ENCODE peak calls at places on chromosomes 16 and 17, in five cellular contexts. C is heart left ventricle, M is A549, Y is colonic mucosa, H is thyroid gland. X is an unnamed sample. For H3K4me1, the result is how much of the 10 kb centered on the place peaks cover.

GRCh38 chr16:65884018-65884417 is 482.5 kb upstream of the CDH5 start:
- DNase-seq in C (no peak), Y (no peak), M (no peak), H (no peak), X (no peak)

GRCh38 chr16:75733305-75734141 is 7.2 kb upstream of the CPHXL start:
- DNase-seq in Y (peak), M (no peak), C (peak), H (peak), X (no peak)

GRCh38 chr16:74199066-74199841 is 97.4 kb upstream of the PSMD7 start:
- DNase-seq in C (no peak), H (no peak), M (no peak), Y (no peak), X (no peak)

GRCh38 chr17:55530064-55530463 is 18.8 kb upstream of the SMIM36 start:
- DNase-seq in M (no peak), C (no peak), Y (no peak), H (no peak), X (no peak)

GRCh38 chr16:22346463-22346862 is 28.0 kb downstream of the CDR2 start:
- DNase-seq in Y (no peak), C (no peak), M (no peak), H (no peak), X (no peak)

GRCh38 chr16:74497761-74498160 is 76.5 kb upstream of the CLEC18B start:
- DNase-seq in M (no peak), C (no peak), H (no peak), Y (no peak), X (no peak)

GRCh38 chr16:69078073-69078472 is 27.4 kb upstream of the HAS3 start:
- DNase-seq in H (no peak), Y (no peak), C (no peak), M (no peak), X (no peak)

GRCh38 chr16:81739503-81739902 is 39.6 kb upstream of the PLCG2 start:
- DNase-seq in M (no peak), H (no peak), C (no peak), Y (no peak), X (no peak)

GRCh38 chr16:88844412-88845118 is 12.2 kb downstream of the GALNS start:
- DNase-seq in M (peak), Y (no peak), C (no peak), H (peak), X (no peak)

GRCh38 chr16:47726031-47726675 is 265.0 kb downstream of the PHKB start:
- DNase-seq in C (no peak), H (no peak), M (no peak), Y (no peak), X (no peak)

GRCh38 chr17:67531291-67531690 is 154.2 kb downstream of the PITPNC1 start:
- DNase-seq in C (peak), M (no peak), Y (no peak), H (peak), X (no peak)

GRCh38 chr17:34588266-34588665 is 8.9 kb downstream of the TMEM132E start:
- DNase-seq in C (no peak), M (no peak), H (no peak), Y (no peak), X (no peak)

GRCh38 chr17:37066322-37066905 is 117.7 kb downstream of the AATF start:
- DNase-seq in C (no peak), H (no peak), Y (no peak), M (no peak), X (no peak)

GRCh38 chr17:63295288-63295687 is 150.8 kb downstream of the CYB561 start:
- DNase-seq in C (no peak), H (no peak), M (no peak), Y (no peak), X (no peak)

GRCh38 chr17:31918701-31919128 is 17.2 kb upstream of the UTP6 start:
- DNase-seq in M (peak), C (no peak), Y (no peak), H (no peak), X (no peak)

GRCh38 chr17:49494937-49495841 is at the start of gene NGFR:
- DNase-seq in H (peak), Y (peak), C (peak), M (no peak), X (peak)

GRCh38 chr17:67055811-67056745 is 11.7 kb downstream of the CACNG1 start:
- DNase-seq in C (no peak), H (no peak), Y (peak), M (no peak), X (no peak)

GRCh38 chr16:82631701-82632685 is 5.2 kb downstream of the CDH13 start:
- DNase-seq in H (no peak), Y (no peak), C (no peak), M (peak), X (no peak)

GRCh38 chr16:88387177-88387576 is 4.4 kb downstream of the ZNF469 start:
- DNase-seq in H (no peak), M (no peak), C (peak), Y (no peak), X (no peak)

GRCh38 chr17:59439261-59439660 is 107.8 kb downstream of the YPEL2 start:
- DNase-seq in Y (no peak), H (peak), M (no peak), C (no peak), X (no peak)

GRCh38 chr16:53071748-53072301 is 17.0 kb downstream of the CHD9 start:
- DNase-seq in H (peak), Y (no peak), C (peak), M (no peak), X (no peak)

GRCh38 chr16:6684076-6684673 is 648.5 kb upstream of the RBFOX1 start:
- DNase-seq in C (no peak), M (peak), Y (peak), H (peak), X (no peak)

GRCh38 chr17:4600563-4600962 is 16.2 kb downstream of the SMTNL2 start:
- DNase-seq in Y (no peak), M (no peak), C (peak), H (no peak), X (no peak)

GRCh38 chr17:1577186-1577585 is 14.6 kb upstream of the PITPNA start:
- DNase-seq in H (peak), Y (peak), M (peak), C (peak), X (no peak)

GRCh38 chr16:3581392-3581791 is 4.2 kb upstream of the NLRC3 start:
- DNase-seq in Y (no peak), H (no peak), M (no peak), C (no peak), X (no peak)

GRCh38 chr16:51697454-51697853 is 546.4 kb upstream of the SALL1 start:
- DNase-seq in H (no peak), Y (no peak), C (no peak), M (no peak), X (no peak)
- H3K27ac ChIP-seq in H (no peak), Y (no peak), C (no peak), M (no peak), X (no peak)

DNA sequence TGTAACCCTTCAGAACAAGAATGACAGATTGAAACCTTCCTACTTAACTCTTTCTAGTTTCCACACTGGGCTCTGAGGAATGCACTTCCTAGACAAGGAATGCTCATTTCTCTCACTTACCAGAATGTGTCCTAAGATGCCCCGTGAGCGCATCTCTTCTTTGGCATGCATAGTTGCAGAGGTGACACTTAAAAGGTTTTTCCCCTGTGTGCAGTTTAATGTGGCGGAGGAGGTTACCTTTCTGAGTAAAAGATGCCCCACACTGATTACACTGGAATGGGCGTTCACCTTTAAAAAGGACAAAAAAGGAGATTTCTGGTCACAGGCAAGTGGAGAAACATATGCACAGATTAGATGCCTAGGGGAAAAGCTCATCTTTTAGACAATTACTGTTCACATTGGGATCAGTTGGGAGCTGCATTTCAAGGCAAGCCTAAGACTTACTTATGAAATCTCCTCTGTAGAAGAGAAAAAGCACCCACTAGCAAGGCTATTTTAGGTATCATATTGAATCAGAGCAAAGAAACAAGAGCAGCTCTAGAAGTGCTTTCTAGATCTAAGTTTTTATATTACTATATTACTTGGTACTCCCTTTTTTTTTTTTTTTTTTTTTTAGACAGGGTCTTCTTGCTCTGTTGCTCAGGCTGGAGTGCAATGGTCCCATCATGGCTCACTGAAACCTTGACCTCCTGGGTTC is 53.7 kb downstream of the GRB7 start:
- DNase-seq in M (no peak), C (no peak), H (no peak), Y (no peak), X (peak)
- H3K4me1 ChIP-seq in M (under half), C (under half), H (under half), Y (under half), X (half or more)

DNA sequence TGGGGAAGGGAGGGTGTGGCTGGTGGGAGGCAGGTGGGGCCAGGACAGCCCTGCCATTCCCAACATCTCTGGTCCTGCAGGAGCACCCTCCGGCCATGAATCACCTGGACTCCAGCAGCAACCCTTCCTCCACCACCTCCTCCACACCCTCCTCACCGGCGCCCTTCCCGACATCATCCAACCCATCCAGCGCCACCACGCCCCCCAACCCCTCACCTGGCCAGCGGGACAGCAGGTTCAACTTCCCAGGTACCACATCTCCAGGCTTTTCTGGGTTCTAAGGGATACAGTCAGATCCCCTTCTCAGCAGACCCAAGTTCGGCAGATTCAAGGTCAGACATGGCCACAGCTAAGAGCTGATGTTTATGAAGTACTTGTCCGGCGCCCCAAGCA is 33.8 kb upstream of the LGALS9 start:
- DNase-seq in M (no peak), H (no peak), Y (no peak), C (no peak), X (no peak)
- H3K27ac ChIP-seq in M (peak), H (peak), Y (no peak), C (no peak), X (no peak)

GRCh38 chr16:85113168-85113733 is 979 bp upstream of the CIBAR2 start:
- DNase-seq in H (no peak), M (no peak), Y (no peak), C (no peak), X (no peak)

GRCh38 chr16:85111184-85111583 is 1.1 kb downstream of the CIBAR2 start:
- DNase-seq in M (no peak), C (no peak), H (no peak), Y (no peak), X (no peak)

GRCh38 chr16:85110105-85110504 is 2.2 kb downstream of the CIBAR2 start:
- DNase-seq in M (no peak), C (no peak), Y (no peak), H (no peak), X (no peak)

GRCh38 chr16:85113913-85114312 is 1.6 kb upstream of the CIBAR2 start:
- DNase-seq in C (no peak), Y (no peak), H (no peak), M (no peak), X (no peak)

DNA sequence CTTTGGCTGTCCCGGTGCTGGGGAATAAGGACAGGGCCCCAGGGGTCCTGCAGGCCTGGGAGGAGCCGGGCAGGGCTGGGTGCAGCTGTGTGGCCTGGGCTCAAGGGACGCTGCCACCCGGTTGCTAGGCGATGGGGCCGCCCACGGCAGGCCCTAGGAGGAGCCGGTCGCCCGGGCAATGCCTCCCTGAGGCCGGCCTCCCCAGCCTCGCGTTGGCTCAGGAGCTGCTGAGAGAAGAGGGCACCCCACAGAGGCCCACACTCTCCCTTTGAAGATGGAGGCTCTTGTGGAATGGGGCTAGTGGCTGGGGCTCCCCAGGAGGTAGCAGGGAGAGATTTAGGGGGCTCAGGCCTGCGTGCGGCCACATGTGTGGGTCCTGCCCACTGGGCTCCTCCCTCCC is at the start of gene CIBAR2:
- DNase-seq in Y (no peak), M (peak), H (no peak), C (no peak), X (no peak)
- H3K4me1 ChIP-seq in Y (under half), M (under half), H (under half), C (under half), X (under half)

DNA sequence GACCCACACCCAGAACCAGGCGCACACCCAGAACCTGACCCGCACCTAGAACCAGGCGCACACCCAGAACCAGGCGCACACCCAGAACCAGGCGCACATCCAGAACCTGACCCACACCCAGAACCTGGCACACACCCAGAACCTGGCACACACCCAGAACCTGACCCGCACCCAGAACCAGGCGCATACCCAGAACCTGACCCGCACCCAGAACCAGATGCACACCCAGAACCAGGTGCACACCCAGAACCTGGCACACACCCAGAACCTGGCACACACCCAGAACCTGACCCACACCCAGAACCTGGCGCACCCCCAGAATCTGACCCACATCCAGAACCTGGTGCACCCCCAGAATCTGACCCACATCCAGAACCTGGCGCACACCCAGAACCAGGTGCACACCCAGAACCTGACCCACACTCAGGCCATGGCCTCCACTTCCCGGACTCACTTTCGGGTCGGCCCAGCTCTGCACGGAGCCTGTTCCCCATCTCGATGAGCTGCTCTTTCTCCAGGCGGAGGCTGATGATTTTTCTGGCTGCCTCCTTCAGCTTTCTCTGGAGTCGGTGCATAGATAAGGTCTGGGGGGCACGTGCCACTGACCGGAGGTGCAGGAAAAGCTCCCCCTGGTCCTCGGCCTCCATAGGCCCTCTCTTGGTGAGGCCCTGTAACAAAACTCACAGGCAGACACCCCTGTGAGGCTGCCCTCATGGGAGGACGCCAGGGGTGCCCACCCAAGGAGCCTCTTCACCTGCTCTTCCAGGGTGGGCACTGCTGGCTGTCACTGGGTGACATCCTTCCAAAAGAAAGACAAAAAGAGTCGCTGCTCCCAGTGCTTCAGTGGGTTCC is 53.3 kb upstream of the FASN start:
- DNase-seq in H (no peak), C (no peak), Y (no peak), M (no peak), X (no peak)
- H3K27ac ChIP-seq in H (no peak), C (no peak), Y (no peak), M (no peak), X (no peak)

DNA sequence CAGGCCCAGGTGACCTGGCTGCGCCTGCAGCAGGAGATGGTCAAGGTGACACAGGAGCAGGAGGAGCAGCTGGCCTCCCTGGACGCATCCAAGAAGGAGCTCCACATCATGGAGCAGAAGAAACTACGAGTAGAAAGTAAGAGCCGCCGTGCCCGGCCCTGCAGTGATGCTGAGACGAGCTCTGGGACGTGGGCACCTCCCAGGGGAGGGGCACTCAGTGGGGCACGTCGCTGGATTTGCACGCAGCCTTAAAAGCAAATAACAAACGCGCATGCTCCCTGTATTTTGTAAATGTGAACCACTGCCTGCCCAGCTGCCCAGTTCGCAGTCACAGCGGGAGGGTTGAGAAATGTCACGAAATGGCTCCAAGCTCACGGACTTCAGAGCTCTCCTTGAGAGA is 15.3 kb upstream of the GAA start:
- DNase-seq in M (no peak), H (no peak), Y (no peak), C (no peak), X (no peak)
- H3K4me1 ChIP-seq in M (under half), H (under half), Y (under half), C (under half), X (under half)